ENCODE peak calls at places on chromosomes 1 and 21, in five cellular contexts. E, U, Z, Y and C are unnamed samples. For H3K4me1, the result is how much of the 10 kb centered on the place peaks cover.

GRCh38 chr1:80656011-80656627 is 1144.6 kb upstream of the ADGRL2 start:
- DNase-seq in E (no peak), U (peak), Z (peak), Y (no peak), C (no peak)

GRCh38 chr1:8629241-8630091 is 188.0 kb downstream of the RERE start:
- DNase-seq in E (no peak), U (no peak), Z (no peak), Y (no peak), C (peak)

GRCh38 chr1:183094376-183094775 is 71.2 kb downstream of the LAMC1 start:
- DNase-seq in E (no peak), U (no peak), Z (no peak), Y (no peak), C (no peak)

GRCh38 chr1:210739627-210740026 is 394.3 kb downstream of the KCNH1 start:
- DNase-seq in E (no peak), U (no peak), Z (no peak), Y (no peak), C (no peak)

GRCh38 chr1:154434346-154435075 is 29.4 kb downstream of the IL6R start:
- DNase-seq in E (peak), U (no peak), Z (peak), Y (peak), C (peak)

GRCh38 chr1:225866061-225866844 is 15.9 kb downstream of the TMEM63A start:
- DNase-seq in E (no peak), U (no peak), Z (no peak), Y (no peak), C (no peak)

GRCh38 chr1:56799605-56800398 is 19.4 kb downstream of the FYB2 start:
- DNase-seq in E (no peak), U (no peak), Z (no peak), Y (no peak), C (no peak)

GRCh38 chr1:3530086-3530930 is 75.8 kb downstream of the ARHGEF16 start:
- DNase-seq in E (no peak), U (no peak), Z (peak), Y (no peak), C (peak)

GRCh38 chr1:198246331-198246730 is 89.5 kb downstream of the NEK7 start:
- DNase-seq in E (no peak), U (no peak), Z (no peak), Y (no peak), C (no peak)

GRCh38 chr1:26858891-26859630 is 3.9 kb upstream of the SFN start:
- DNase-seq in E (no peak), U (no peak), Z (no peak), Y (no peak), C (no peak)

GRCh38 chr21:32524010-32524719 is 61.2 kb downstream of the TCP10L start:
- DNase-seq in E (no peak), U (no peak), Z (no peak), Y (peak), C (no peak)

GRCh38 chr21:32523463-32523862 is 61.9 kb downstream of the TCP10L start:
- DNase-seq in E (no peak), U (no peak), Z (no peak), Y (peak), C (no peak)

GRCh38 chr21:32519945-32520884 is 65.1 kb downstream of the TCP10L start:
- DNase-seq in E (no peak), U (no peak), Z (no peak), Y (no peak), C (no peak)

GRCh38 chr21:32521736-32522360 is 63.5 kb downstream of the TCP10L start:
- DNase-seq in E (no peak), U (no peak), Z (no peak), Y (no peak), C (no peak)

DNA sequence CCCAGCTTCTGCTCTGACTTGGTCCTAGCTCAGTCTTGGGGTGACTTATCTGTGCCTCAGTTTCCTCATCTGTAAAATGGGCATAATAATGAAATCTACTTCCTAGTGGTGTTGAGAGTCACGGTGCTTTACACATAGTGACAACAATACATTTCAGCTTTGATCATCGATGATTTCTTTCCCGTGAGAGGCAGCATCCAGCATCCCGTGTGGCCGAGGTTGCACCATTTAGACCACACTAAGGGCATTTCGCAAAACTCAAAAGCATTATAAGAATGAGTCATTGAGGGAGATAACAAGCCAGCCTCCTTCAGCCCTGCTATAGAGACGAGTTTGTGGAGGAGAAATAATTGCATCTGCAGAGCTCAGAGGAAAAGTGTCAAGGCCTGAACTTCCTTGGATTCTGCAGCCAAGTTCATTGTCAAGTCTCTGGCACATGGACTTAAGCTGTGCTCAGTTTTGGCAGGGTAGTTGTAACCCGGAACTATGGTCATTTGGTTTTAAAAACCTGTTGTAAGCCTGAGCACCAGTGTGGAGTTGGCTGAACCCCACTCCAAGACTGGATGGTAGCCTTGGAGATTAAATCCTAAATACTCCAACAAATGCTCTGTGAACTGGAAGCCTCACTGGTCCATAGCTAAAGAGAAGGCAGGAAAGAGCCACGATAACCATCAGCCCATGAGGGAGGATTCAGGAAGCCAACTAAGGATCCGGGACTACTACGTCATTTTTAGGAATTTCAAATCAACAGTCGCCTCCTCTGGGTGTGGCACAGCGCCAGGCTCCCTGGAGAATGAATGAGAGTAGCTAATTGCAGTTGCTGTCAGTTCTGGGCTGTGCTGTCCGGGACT is 64.2 kb downstream of the TCP10L start:
- DNase-seq in E (peak), U (peak), Z (peak), Y (peak), C (peak)
- TF ChIP-seq EP300 in E (peak), U (no peak), Z (no peak), Y (peak), C (no peak)

GRCh38 chr1:40384887-40385286 is 11.4 kb downstream of the SMAP2 start:
- DNase-seq in E (no peak), U (no peak), Z (no peak), Y (no peak), C (no peak)

GRCh38 chr1:40384413-40384762 is 10.9 kb downstream of the SMAP2 start:
- DNase-seq in E (no peak), U (no peak), Z (peak), Y (no peak), C (no peak)

GRCh38 chr1:40386796-40387195 is 13.3 kb downstream of the SMAP2 start:
- DNase-seq in E (no peak), U (no peak), Z (no peak), Y (no peak), C (no peak)

GRCh38 chr1:40386311-40386778 is 12.8 kb downstream of the SMAP2 start:
- DNase-seq in E (no peak), U (no peak), Z (no peak), Y (no peak), C (no peak)

DNA sequence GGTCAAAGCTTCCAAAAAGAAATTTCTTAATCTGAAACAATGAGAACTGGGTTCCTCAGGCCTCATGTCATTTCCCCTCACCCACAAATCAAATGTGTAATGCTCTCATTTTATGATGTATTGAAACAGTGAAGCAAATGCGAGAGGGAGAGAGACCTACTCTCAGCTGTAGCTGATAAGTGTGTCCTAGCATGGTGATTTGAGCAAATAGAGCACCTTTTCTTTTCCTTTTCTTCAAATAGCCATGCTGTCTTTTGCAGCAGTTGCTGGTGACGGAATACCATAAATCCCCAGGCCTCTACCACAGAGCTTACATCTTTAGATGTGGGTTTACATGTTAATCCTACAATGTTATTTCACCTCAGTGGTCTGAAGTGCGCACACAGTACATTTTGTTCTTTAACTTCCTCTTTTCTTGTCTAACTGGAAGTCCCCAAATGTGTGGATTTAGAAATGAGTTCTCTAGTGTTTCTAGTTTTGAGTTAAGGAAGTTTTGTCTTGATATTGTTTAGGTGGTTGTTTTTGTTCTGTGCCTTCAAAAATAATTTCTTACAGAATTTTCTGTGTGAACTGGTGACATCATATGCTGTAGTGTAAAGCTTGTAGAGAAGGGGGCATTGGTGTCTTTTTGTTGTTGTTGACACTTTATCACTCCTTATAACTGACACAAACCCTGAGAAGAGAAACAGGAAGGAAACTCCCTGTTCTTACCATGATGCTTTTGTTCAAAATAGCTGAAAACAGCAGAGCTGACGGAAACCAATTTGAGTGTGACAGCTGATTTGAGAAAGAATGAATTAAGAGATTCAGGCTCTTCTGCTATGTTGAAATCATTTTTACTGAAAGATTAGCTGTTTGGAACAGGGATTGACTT is 12.1 kb downstream of the SMAP2 start:
- DNase-seq in E (no peak), U (no peak), Z (no peak), Y (no peak), C (peak)
- H3K4me1 ChIP-seq in E (under half), U (under half), Z (half or more), Y (under half), C (half or more)

GRCh38 chr1:207606362-207606755 is 38.6 kb upstream of the CR1L start:
- DNase-seq in E (no peak), U (no peak), Z (no peak), Y (no peak), C (no peak)

GRCh38 chr1:207603777-207604176 is 41.2 kb upstream of the CR1L start:
- DNase-seq in E (no peak), U (no peak), Z (no peak), Y (no peak), C (no peak)

DNA sequence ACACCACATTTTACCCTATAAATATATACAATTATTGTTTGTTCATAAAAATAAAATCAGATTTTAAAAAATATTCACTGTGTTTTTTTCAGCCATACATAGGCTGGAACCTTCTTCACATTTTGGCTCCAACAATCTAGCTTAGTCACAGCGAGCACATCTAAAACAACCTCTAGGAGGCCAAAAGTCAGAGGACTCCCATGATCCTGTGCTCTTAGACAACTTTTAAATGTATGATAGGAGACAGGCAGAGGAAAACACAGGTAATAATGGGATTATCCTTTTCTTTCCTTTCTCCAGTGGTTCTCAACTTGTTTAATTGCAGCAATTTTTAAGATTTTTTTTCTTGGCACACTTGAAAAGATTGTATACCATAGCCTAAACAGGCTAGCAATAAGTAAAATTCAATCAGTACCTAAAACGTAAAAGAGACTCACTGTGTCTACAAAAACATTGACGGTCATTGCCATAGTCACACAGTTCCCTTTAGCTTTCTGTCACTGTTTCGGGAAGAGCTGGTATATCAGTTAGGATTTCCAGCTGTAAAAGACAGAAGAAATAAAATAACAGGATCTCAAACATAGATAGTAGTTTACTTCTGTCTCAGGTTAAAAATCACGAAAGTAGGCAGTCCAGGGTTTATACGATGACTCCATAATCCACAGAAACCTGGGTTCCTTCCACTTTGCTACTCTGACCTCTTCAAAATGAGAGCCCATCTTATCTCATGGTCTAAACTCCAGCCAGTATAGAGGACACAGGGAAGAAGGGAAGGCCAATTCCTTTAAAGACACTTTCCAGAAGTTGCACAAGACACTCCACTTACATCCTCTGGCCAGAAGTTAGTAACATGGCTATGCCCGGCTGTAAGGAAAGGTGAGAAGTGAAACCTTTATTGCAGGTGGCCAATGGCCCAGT is 39.2 kb upstream of the CR1L start:
- DNase-seq in E (no peak), U (no peak), Z (no peak), Y (no peak), C (no peak)
- TF ChIP-seq POLR2AphosphoS5 in E (no peak), U (no peak), Z (no peak), Y (no peak), C (no peak)

GRCh38 chr1:227487606-227488005 is 75.8 kb upstream of the ZNF678 start:
- DNase-seq in E (no peak), U (no peak), Z (no peak), Y (no peak), C (no peak)

GRCh38 chr1:227486559-227486958 is 76.8 kb upstream of the ZNF678 start:
- DNase-seq in E (no peak), U (no peak), Z (no peak), Y (no peak), C (no peak)

GRCh38 chr1:227490478-227490877 is 72.9 kb upstream of the ZNF678 start:
- DNase-seq in E (peak), U (no peak), Z (no peak), Y (no peak), C (no peak)

GRCh38 chr1:227490001-227490400 is 73.4 kb upstream of the ZNF678 start:
- DNase-seq in E (no peak), U (no peak), Z (no peak), Y (no peak), C (no peak)

GRCh38 chr1:227489572-227489971 is 73.8 kb upstream of the ZNF678 start:
- DNase-seq in E (peak), U (no peak), Z (no peak), Y (no peak), C (no peak)
- TF ChIP-seq EP300 in E (no peak), U (no peak), Z (no peak), Y (no peak), C (no peak)

DNA sequence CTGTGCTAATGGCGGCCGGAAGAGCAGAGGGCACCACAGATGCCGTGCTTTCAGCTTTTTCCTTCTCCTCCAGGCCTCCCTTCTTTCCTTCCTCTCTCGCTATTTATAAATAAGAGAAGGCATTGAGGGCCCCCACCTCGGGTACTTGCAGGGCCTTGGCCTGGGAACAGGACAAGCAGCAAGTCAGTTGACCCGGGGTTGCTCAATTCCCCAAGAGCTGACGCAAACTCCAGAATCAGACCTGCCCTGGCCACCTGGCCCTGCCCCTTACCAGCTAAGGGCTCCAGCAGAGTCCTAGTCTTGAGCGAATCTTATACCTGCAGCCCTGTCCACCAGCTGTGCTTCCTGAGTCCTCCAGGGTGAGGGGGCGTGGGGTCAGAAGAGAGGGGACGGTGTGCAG is 13.5 kb downstream of the TNFRSF1B start:
- DNase-seq in E (no peak), U (no peak), Z (peak), Y (peak), C (peak)
- H3K4me1 ChIP-seq in E (half or more), U (under half), Z (half or more), Y (half or more), C (under half)